ENCODE peak calls at places on chromosomes 6 and 20, in seven cellular contexts. A, U, W, V, N, X and C are unnamed samples.

GRCh38 chr20:53609501-53610445 is 16.1 kb upstream of the ZNF217 start:
- DNase-seq in A (no peak), U (peak; percentile 74), W (peak; percentile 76), V (no peak), N (peak; percentile 82), X (peak; percentile 41), C (peak; percentile 97)

GRCh38 chr6:33777716-33778474 is 11.0 kb downstream of the LEMD2 start:
- DNase-seq in A (no peak), U (peak; percentile 26), W (no peak), V (no peak), N (no peak), X (no peak), C (no peak)

GRCh38 chr6:147095316-147095715 is 108.9 kb upstream of the STXBP5 start:
- DNase-seq in A (no peak), U (no peak), W (no peak), V (no peak), N (no peak), X (no peak), C (no peak)

GRCh38 chr20:31595654-31596411 is 9.3 kb upstream of the ID1 start:
- DNase-seq in A (peak; percentile 90), U (peak; percentile 91), W (peak; percentile 90), V (no peak), N (peak; percentile 98), X (peak; percentile 98), C (no peak)

GRCh38 chr6:51949451-51949850 is 138.0 kb downstream of the PKHD1 start:
- DNase-seq in A (no peak), U (no peak), W (no peak), V (no peak), N (no peak), X (no peak), C (no peak)

GRCh38 chr6:9398794-9399373 is 963.5 kb upstream of the SLC35B3 start:
- DNase-seq in A (peak; percentile 11), U (peak; percentile 61), W (no peak), V (peak; percentile 22), N (no peak), X (no peak), C (no peak)

GRCh38 chr6:72631480-72631879 is 9.6 kb downstream of the KCNQ5 start:
- DNase-seq in A (no peak), U (no peak), W (no peak), V (no peak), N (no peak), X (peak; percentile 55), C (no peak)

GRCh38 chr6:98834060-98835031 is at the start of gene POU3F2:
- DNase-seq in A (peak; percentile 97), U (peak; percentile 76), W (peak; percentile 79), V (peak; percentile 77), N (peak; percentile 34), X (peak; percentile 66), C (no peak)

GRCh38 chr6:157991067-157991432 is 9.4 kb downstream of the SYNJ2 start:
- DNase-seq in A (no peak), U (no peak), W (no peak), V (peak; percentile 50), N (no peak), X (no peak), C (no peak)

GRCh38 chr6:1325471-1326309 is 13.8 kb downstream of the FOXQ1 start:
- DNase-seq in A (no peak), U (no peak), W (no peak), V (no peak), N (peak; percentile 92), X (peak; percentile 76), C (peak; percentile 91)

GRCh38 chr20:37245671-37246237 is 15.9 kb downstream of the GHRH start:
- DNase-seq in A (no peak), U (no peak), W (no peak), V (no peak), N (no peak), X (no peak), C (no peak)

GRCh38 chr6:32092760-32093497 is 16.2 kb downstream of the TNXB start:
- DNase-seq in A (no peak), U (no peak), W (peak; percentile 74), V (no peak), N (peak; percentile 78), X (peak; percentile 87), C (no peak)

GRCh38 chr20:39271205-39271604 is 309.1 kb downstream of the DHX35 start:
- DNase-seq in A (no peak), U (no peak), W (no peak), V (no peak), N (no peak), X (peak; percentile 1), C (no peak)

GRCh38 chr20:38225240-38225899 is 35.2 kb downstream of the KIAA1755 start:
- DNase-seq in A (no peak), U (no peak), W (no peak), V (no peak), N (no peak), X (no peak), C (no peak)

GRCh38 chr6:15888798-15889772 is 226.3 kb upstream of the DTNBP1 start:
- DNase-seq in A (no peak), U (no peak), W (no peak), V (no peak), N (no peak), X (peak; percentile 62), C (no peak)

GRCh38 chr6:30100585-30101422 is 12.1 kb downstream of the TRIM31 start:
- DNase-seq in A (peak; percentile 45), U (peak; percentile 70), W (peak; percentile 53), V (peak; percentile 72), N (no peak), X (no peak), C (no peak)

DNA sequence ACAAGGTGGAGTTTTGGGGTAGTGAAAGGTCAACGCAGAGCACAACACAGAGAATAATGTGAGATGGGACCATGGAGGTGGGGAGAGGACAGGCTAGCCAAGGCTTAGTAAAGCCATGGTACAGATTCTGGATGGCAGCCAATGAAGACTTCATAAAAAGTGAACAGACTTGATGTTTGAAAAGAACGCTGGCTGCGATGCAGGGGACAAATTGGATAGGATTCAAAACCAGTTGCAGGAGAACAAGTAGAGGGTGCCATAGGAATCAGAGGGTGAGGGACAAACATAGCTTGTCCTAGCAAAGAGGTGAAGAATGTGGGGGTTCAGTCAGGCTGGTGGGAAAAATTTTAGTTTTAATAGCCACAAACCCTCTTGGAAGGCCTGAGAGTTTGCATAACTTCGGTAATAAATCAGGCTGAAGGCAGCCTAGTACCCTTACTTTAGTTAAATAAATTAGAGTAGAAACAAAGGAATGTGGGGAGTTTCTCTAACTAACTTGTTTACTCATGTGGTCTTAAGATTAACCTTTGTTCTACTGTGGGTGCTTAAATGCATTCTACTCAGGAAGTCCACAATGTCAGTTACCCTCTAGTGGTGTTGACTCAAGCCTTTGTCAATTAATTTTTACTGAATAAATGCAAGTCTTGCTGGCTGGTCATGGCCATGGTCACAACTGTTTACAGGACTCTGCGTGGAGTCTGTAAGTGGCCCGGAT is 216.4 kb downstream of the C6orf118 start:
- DNase-seq in A (no peak), U (no peak), W (no peak), V (no peak), N (peak; percentile 93), X (no peak), C (no peak)
- H3K9me3 ChIP-seq in A (no peaks in the 10 kb centered on the region), U (peaks cover 14% of the 10 kb centered on the region), W (peaks cover 2% of the 10 kb centered on the region), V (no peaks in the 10 kb centered on the region), N (peaks cover 5% of the 10 kb centered on the region), X (peaks cover 3% of the 10 kb centered on the region), C (no peaks in the 10 kb centered on the region)

GRCh38 chr20:34211591-34211990 is 29.6 kb upstream of the ASIP start:
- DNase-seq in A (no peak), U (no peak), W (no peak), V (no peak), N (no peak), X (no peak), C (no peak)
- H3K9me3 ChIP-seq in A (peaks cover 13% of the 10 kb centered on the region), U (peaks cover 16% of the 10 kb centered on the region), W (peaks cover 2% of the 10 kb centered on the region), V (no peaks in the 10 kb centered on the region), N (peaks cover 2% of the 10 kb centered on the region), X (peaks cover 36% of the 10 kb centered on the region), C (peaks cover 17% of the 10 kb centered on the region)

GRCh38 chr6:170005680-170006470 is 254.5 kb downstream of the ERMARD start:
- DNase-seq in A (no peak), U (no peak), W (no peak), V (no peak), N (no peak), X (no peak), C (no peak)

GRCh38 chr6:170004585-170005210 is 253.3 kb downstream of the ERMARD start:
- DNase-seq in A (no peak), U (no peak), W (no peak), V (no peak), N (no peak), X (no peak), C (no peak)

GRCh38 chr6:169999367-169999766 is 247.9 kb downstream of the ERMARD start:
- DNase-seq in A (no peak), U (no peak), W (no peak), V (no peak), N (no peak), X (no peak), C (no peak)

GRCh38 chr6:170000071-170000843 is 248.8 kb downstream of the ERMARD start:
- DNase-seq in A (no peak), U (no peak), W (no peak), V (no peak), N (no peak), X (no peak), C (no peak)

GRCh38 chr6:170003027-170003426 is 251.6 kb downstream of the ERMARD start:
- DNase-seq in A (no peak), U (peak; percentile 50), W (no peak), V (no peak), N (no peak), X (no peak), C (no peak)
- H3K9me3 ChIP-seq in A (no peaks in the 10 kb centered on the region), U (peaks cover 9% of the 10 kb centered on the region), W (no peaks in the 10 kb centered on the region), V (no peaks in the 10 kb centered on the region), N (peaks cover 16% of the 10 kb centered on the region), X (peaks cover 18% of the 10 kb centered on the region), C (no peaks in the 10 kb centered on the region)

GRCh38 chr20:62104234-62104789 is 18.0 kb upstream of the LSM14B start:
- DNase-seq in A (no peak), U (no peak), W (no peak), V (no peak), N (no peak), X (no peak), C (no peak)

GRCh38 chr20:62105592-62105991 is 16.7 kb upstream of the LSM14B start:
- DNase-seq in A (no peak), U (no peak), W (no peak), V (no peak), N (no peak), X (no peak), C (no peak)

GRCh38 chr20:62103508-62104233 is 18.6 kb upstream of the LSM14B start:
- DNase-seq in A (no peak), U (no peak), W (no peak), V (no peak), N (no peak), X (no peak), C (no peak)

GRCh38 chr20:62101078-62101477 is 21.2 kb upstream of the LSM14B start:
- DNase-seq in A (no peak), U (no peak), W (no peak), V (no peak), N (no peak), X (no peak), C (no peak)

DNA sequence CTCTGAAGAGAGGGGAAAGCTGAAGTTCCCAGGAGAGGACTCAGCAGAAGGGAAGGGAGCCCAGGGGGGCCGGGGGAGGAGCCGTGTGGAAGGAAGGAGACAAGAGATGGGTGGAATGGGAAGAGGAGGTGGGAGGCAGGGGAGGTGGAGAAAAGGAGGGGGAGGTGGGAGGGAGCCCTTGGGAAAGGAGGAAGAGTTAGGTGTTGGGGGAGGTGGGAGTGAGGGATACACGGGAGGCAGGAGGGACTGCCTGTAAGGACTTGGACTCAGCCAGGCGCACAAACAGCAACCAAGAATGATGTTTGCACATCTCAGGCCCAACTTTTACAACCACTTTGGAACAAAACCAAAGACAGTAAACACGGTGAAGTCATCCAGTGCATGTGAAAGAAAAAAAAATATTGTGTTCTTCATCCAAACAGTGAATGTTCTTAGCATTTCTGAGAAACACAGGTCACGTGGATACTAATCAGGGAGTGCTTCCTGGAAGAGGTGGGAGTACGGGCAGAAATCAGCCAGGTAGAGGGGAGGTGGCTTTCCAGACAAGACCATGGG is 17.4 kb upstream of the LSM14B start:
- DNase-seq in A (no peak), U (no peak), W (no peak), V (no peak), N (no peak), X (no peak), C (no peak)
- H3K9me3 ChIP-seq in A (peaks cover 4% of the 10 kb centered on the region), U (peaks cover 64% of the 10 kb centered on the region), W (peaks cover 23% of the 10 kb centered on the region), V (no peaks in the 10 kb centered on the region), N (peaks cover 17% of the 10 kb centered on the region), X (peaks cover 44% of the 10 kb centered on the region), C (no peaks in the 10 kb centered on the region)